ENCODE peak calls at places on chromosomes 3 and 15, in seven cellular contexts. G is coronary artery, V is adrenal gland, A is fibroblast of mammary gland, D is AG04450, U is H9, X is A549. J is an unnamed sample.

GRCh38 chr3:197522183-197522715 is 33.5 kb downstream of the BDH1 start:
- DNase-seq in U (no peak), A (no peak), V (no peak), G (no peak), X (no peak), D (no peak), J (no peak)

GRCh38 chr3:145719118-145719517 is 441.9 kb downstream of the PLOD2 start:
- DNase-seq in U (no peak), G (no peak), V (no peak), X (no peak), A (no peak), D (no peak), J (no peak)

GRCh38 chr15:101022876-101023275 is 103.7 kb downstream of the LRRK1 start:
- DNase-seq in X (no peak), A (no peak), U (peak), D (no peak), V (no peak), G (peak), J (peak)

GRCh38 chr3:188111002-188111584 is 42.9 kb upstream of the LPP start:
- DNase-seq in U (no peak), D (no peak), X (no peak), G (no peak), V (no peak), A (no peak), J (no peak)

GRCh38 chr3:101939391-101939790 is 90.1 kb downstream of the NFKBIZ start:
- DNase-seq in D (no peak), U (no peak), A (no peak), V (no peak), X (no peak), G (no peak), J (no peak)

GRCh38 chr3:45273681-45274515 is 47.8 kb upstream of the TMEM158 start:
- DNase-seq in V (no peak), D (no peak), X (peak), G (no peak), U (no peak), A (peak), J (no peak)

GRCh38 chr3:14377044-14377837 is 25.2 kb upstream of the SLC6A6 start:
- DNase-seq in G (no peak), A (no peak), D (no peak), U (no peak), X (no peak), V (no peak), J (no peak)

GRCh38 chr15:29815000-29815704 is 7.1 kb downstream of the TJP1 start:
- DNase-seq in U (no peak), A (peak), D (no peak), G (no peak), V (no peak), X (peak), J (no peak)

GRCh38 chr3:156547637-156548036 is 7.3 kb downstream of the SSR3 start:
- DNase-seq in G (no peak), V (no peak), X (no peak), U (no peak), A (no peak), D (no peak), J (no peak)

GRCh38 chr15:75367913-75368688 is at the start of gene MAN2C1:
- DNase-seq in D (peak), V (peak), G (peak), X (peak), U (peak), A (peak), J (peak)

GRCh38 chr3:12221663-12222062 is 63.0 kb upstream of the TIMP4 start:
- DNase-seq in V (no peak), D (no peak), U (no peak), X (peak), G (no peak), A (no peak), J (no peak)

GRCh38 chr3:64022451-64023186 is 675 bp downstream of the PSMD6 start:
- DNase-seq in U (no peak), A (peak), X (no peak), V (no peak), D (no peak), G (no peak), J (no peak)

GRCh38 chr15:94234300-94234699 is 2.9 kb downstream of the MCTP2 start:
- DNase-seq in G (no peak), U (no peak), A (no peak), D (no peak), X (no peak), V (no peak), J (peak)

GRCh38 chr15:79002631-79003030 is 57.8 kb upstream of the CTSH start:
- DNase-seq in X (no peak), G (no peak), A (no peak), U (no peak), D (no peak), V (no peak), J (no peak)

GRCh38 chr15:25619761-25620160 is 180.9 kb upstream of the UBE3A start:
- DNase-seq in A (no peak), D (no peak), V (no peak), X (no peak), U (no peak), G (no peak), J (no peak)

GRCh38 chr15:83109532-83109931 is 2.1 kb downstream of the TM6SF1 start:
- DNase-seq in A (no peak), G (peak), D (no peak), U (no peak), V (no peak), X (no peak), J (no peak)
- TF ChIP-seq CTCF in A (no peak), G (no peak), D (no peak), U (no peak), V (no peak), X (no peak), J (no peak)

DNA sequence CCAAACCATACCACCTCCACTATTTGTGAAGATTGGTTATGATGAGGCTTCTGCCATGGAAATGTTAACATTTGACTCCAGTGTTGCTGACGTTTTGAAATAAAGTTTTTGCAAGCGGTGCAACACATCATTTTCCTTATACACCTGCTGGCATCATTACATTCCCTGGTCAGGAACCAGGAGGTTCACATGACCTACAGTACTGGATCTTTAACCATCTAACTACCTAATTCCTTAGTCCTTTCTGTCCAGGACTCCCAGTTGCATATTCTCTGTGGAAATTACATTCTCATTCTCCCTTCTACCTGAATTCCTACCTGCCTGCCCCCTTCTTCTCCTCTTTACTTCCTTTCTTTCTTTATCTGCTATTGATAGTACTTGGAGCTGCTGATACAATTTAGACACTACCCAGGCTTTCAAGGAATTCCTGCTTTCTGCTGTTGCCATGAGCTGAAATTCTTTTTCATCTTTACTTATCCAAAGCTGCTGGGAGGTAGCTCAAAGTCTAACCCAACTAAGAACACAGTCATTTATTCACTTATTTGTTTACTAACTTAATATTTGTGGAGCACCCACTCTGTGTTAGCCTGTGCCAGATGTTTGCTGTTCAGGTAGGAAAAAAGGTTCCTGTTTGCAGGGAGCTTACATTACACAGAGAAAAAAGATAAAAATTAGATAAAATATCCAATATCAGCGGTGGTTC is 144.2 kb downstream of the EDEM1 start:
- DNase-seq in V (no peak), A (no peak), G (no peak), U (no peak), X (no peak), D (no peak), J (no peak)
- TF ChIP-seq CTCF in V (no peak), A (no peak), G (no peak), U (no peak), X (no peak), D (no peak), J (no peak)

DNA sequence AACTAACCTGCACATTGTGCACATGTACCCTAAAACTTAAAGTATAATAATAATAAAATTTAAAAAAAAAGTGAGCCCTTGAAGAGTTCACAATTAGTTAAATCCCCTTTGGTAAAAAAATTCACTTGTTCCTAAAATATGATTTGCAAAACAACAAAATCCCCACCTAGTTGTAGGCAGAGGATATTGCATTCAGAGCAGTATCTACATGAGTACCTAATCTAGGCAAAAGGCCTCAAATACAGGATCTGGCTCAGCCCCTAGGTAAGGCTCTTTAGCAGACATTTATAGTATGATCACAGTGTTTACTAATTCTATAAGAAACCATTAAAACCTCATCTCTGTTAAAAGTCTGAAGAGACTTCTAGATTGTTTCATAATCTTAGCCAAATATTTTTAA is 89.3 kb upstream of the CCDC80 start:
- DNase-seq in G (no peak), U (no peak), D (no peak), V (no peak), X (no peak), A (peak), J (no peak)
- TF ChIP-seq CTCF in G (no peak), U (no peak), D (peak), V (no peak), X (no peak), A (peak), J (no peak)

GRCh38 chr3:128053614-128054013 is 1.4 kb downstream of the SEC61A1 start:
- DNase-seq in A (no peak), U (no peak), G (no peak), D (no peak), X (no peak), V (no peak), J (no peak)
- TF ChIP-seq CTCF in A (no peak), U (no peak), G (no peak), D (no peak), X (no peak), V (no peak), J (no peak)

DNA sequence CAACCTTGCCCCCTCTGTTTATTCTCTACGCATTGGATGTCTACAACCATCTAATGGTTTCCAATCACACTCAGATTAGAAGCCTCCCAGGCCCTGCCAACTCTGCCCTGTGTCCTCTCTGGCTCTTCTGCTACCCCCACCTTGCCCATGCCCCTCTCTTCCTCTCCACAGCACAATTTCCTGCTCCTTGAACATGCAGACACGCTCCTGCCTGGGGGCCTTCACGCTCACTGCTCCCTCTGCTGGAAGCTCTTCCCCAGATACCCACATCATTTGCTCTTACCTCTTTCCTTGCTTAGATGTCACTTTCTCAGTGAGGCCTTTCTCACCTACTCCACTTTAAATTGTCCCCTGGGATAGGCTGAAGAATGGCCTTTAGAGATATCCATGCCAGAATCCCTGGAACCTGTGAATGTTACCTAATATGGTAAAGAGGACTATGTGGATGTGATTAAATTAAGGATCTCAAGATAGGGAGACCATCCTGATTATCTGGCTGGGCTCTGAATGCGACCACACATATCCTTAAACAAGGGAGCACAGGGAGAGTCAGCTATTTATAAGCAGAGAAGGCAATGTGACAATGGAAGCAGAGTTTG is 9.9 kb downstream of the KY start:
- DNase-seq in G (peak), X (peak), A (peak), U (peak), D (no peak), V (peak), J (no peak)
- TF ChIP-seq CTCF in G (no peak), X (peak), A (peak), U (peak), D (peak), V (peak), J (no peak)

J was measured in lung.